ENCODE peak calls at places on chromosomes 16 and 17, in five cellular contexts. M, Q, I, N and O are unnamed samples.

GRCh38 chr16:23013484-23013883 is 135.8 kb downstream of the USP31 start:
- DNase-seq in Q (no peak), I (no peak), N (no peak), M (no peak), O (no peak)

GRCh38 chr16:68227850-68228553 is 7.9 kb downstream of the ESRP2 start:
- DNase-seq in N (no peak), M (no peak), I (no peak), Q (no peak), O (no peak)

GRCh38 chr17:27649929-27650328 is 18.9 kb downstream of the LGALS9 start:
- DNase-seq in I (no peak), M (no peak), Q (no peak), N (no peak), O (no peak)

GRCh38 chr17:48636177-48637018 is 10.2 kb upstream of the HOXB9 start:
- DNase-seq in I (no peak), M (peak), N (no peak), Q (peak), O (peak)

GRCh38 chr16:30654856-30655255 is 3.4 kb upstream of the FBRS start:
- DNase-seq in M (no peak), I (no peak), Q (no peak), N (no peak), O (no peak)

GRCh38 chr17:40068917-40069750 is 6.4 kb downstream of the THRA start:
- DNase-seq in M (peak), I (peak), Q (no peak), N (peak), O (peak)

GRCh38 chr17:81300586-81301155 is 5.6 kb upstream of the SLC38A10 start:
- DNase-seq in N (no peak), Q (no peak), M (no peak), I (no peak), O (no peak)

GRCh38 chr17:65261152-65261551 is 124.0 kb downstream of the RGS9 start:
- DNase-seq in Q (peak), N (no peak), I (no peak), M (no peak), O (no peak)

GRCh38 chr17:9371019-9371418 is 204.6 kb downstream of the STX8 start:
- DNase-seq in I (no peak), Q (no peak), M (no peak), N (no peak), O (no peak)

GRCh38 chr17:18968945-18969887 is 17.3 kb downstream of the SLC5A10 start:
- DNase-seq in N (no peak), M (no peak), I (no peak), Q (no peak), O (no peak)

GRCh38 chr16:18932243-18932997 is 6.2 kb upstream of the SMG1 start:
- DNase-seq in I (no peak), Q (no peak), N (no peak), M (no peak), O (no peak)

GRCh38 chr17:42518046-42518754 is 17.8 kb upstream of the NAGLU start:
- DNase-seq in N (no peak), Q (no peak), I (no peak), M (no peak), O (no peak)

GRCh38 chr16:9934723-9935508 is 247.3 kb downstream of the GRIN2A start:
- DNase-seq in I (no peak), M (no peak), N (no peak), Q (no peak), O (no peak)

GRCh38 chr16:49353650-49354049 is 20.0 kb upstream of the C16orf78 start:
- DNase-seq in I (no peak), M (no peak), N (no peak), Q (no peak), O (no peak)

GRCh38 chr17:44940321-44940720 is 7.3 kb downstream of the KIF18B start:
- DNase-seq in I (no peak), Q (no peak), M (no peak), N (no peak), O (no peak)

GRCh38 chr17:37179893-37180292 is 195.9 kb upstream of the C17orf78 start:
- DNase-seq in Q (no peak), M (no peak), I (no peak), N (no peak), O (no peak)

GRCh38 chr16:72847187-72848044 is 200.5 kb downstream of the ZFHX3 start:
- DNase-seq in M (no peak), N (no peak), I (no peak), Q (peak), O (no peak)

GRCh38 chr16:84571010-84571409 is 46.9 kb downstream of the COTL1 start:
- DNase-seq in Q (no peak), N (no peak), I (no peak), M (no peak), O (no peak)

GRCh38 chr16:66948034-66948821 is 12.8 kb upstream of the CES3 start:
- DNase-seq in Q (no peak), M (no peak), N (no peak), I (no peak), O (no peak)

GRCh38 chr17:2053380-2054261 is 1.3 kb upstream of the HIC1 start:
- DNase-seq in I (peak), M (peak), N (peak), Q (peak), O (peak)

GRCh38 chr17:51650202-51650601 is 389.9 kb downstream of the UTP18 start:
- DNase-seq in I (no peak), Q (no peak), N (no peak), M (no peak), O (no peak)

GRCh38 chr17:40318835-40319332 is 9.9 kb downstream of the RARA start:
- DNase-seq in N (no peak), Q (peak), M (no peak), I (no peak), O (no peak)

GRCh38 chr17:75047398-75048098 is 523 bp downstream of the KCTD2 start:
- DNase-seq in I (peak), Q (peak), N (no peak), M (peak), O (no peak)

GRCh38 chr17:17484451-17484899 is 7.7 kb downstream of the MED9 start:
- DNase-seq in Q (no peak), M (no peak), N (no peak), I (no peak), O (no peak)

GRCh38 chr16:2715519-2715918 is 4.5 kb downstream of the PRSS27 start:
- DNase-seq in Q (peak), I (peak), N (peak), M (peak), O (peak)

GRCh38 chr17:8463089-8463488 is 27.4 kb downstream of the NDEL1 start:
- DNase-seq in N (no peak), I (no peak), M (no peak), Q (no peak), O (no peak)

GRCh38 chr16:87407511-87408112 is 15.5 kb downstream of the MAP1LC3B start:
- DNase-seq in Q (no peak), N (no peak), M (no peak), I (no peak), O (no peak)

GRCh38 chr17:80068301-80069160 is 32.1 kb downstream of the CCDC40 start:
- DNase-seq in N (no peak), M (no peak), Q (no peak), I (no peak), O (no peak)

GRCh38 chr16:87094246-87094865 is 222.8 kb downstream of the C16orf95 start:
- DNase-seq in I (no peak), Q (no peak), N (no peak), M (peak), O (no peak)